ENCODE peak calls at places on chromosomes 4 and X, in seven cellular contexts. K, R, M, H, I, N and A are unnamed samples.

GRCh38 chrX:129653985-129654651 is 638 bp downstream of the APLN start:
- DNase-seq in I (peak; percentile 13), R (peak; percentile 1), M (no peak), K (peak; percentile 51), H (peak; percentile 36), N (peak; percentile 42), A (no peak)

GRCh38 chrX:110001702-110002299 is 1.1 kb upstream of the TMEM164 start:
- DNase-seq in K (no peak), H (no peak), R (no peak), N (no peak), M (no peak), I (no peak), A (no peak)

GRCh38 chrX:40476958-40477357 is 103.8 kb upstream of the ATP6AP2 start:
- DNase-seq in H (no peak), R (no peak), K (no peak), N (no peak), M (no peak), I (no peak), A (no peak)

GRCh38 chr4:116361782-116362181 is 723.6 kb downstream of the TRAM1L1 start:
- DNase-seq in K (no peak), I (no peak), H (no peak), R (no peak), M (no peak), N (no peak), A (no peak)

GRCh38 chr4:183175631-183176232 is 76.7 kb downstream of the WWC2 start:
- DNase-seq in I (no peak), R (no peak), M (no peak), K (no peak), H (peak; percentile 74), N (peak; percentile 53), A (peak; percentile 38)

GRCh38 chr4:184142121-184143000 is 75.3 kb downstream of the ENPP6 start:
- DNase-seq in M (no peak), N (no peak), H (no peak), R (no peak), K (no peak), I (no peak), A (no peak)

GRCh38 chr4:141898336-141898735 is 262.0 kb downstream of the IL15 start:
- DNase-seq in M (no peak), H (no peak), I (no peak), R (no peak), K (no peak), N (no peak), A (no peak)

GRCh38 chrX:42751573-42751972 is 26.4 kb downstream of the PPP1R2C start:
- DNase-seq in M (no peak), I (no peak), H (no peak), N (no peak), K (no peak), R (no peak), A (no peak)

GRCh38 chr4:124903995-124904722 is 191.6 kb upstream of the ANKRD50 start:
- DNase-seq in H (peak; percentile 84), N (peak; percentile 87), R (no peak), M (peak; percentile 23), K (peak; percentile 29), I (no peak), A (no peak)

GRCh38 chr4:180532691-180533090 is 1710.5 kb upstream of the TENM3 start:
- DNase-seq in N (no peak), M (no peak), K (no peak), H (no peak), R (no peak), I (no peak), A (no peak)

GRCh38 chr4:71445819-71446218 is 107.0 kb downstream of the SLC4A4 start:
- DNase-seq in N (no peak), I (no peak), R (no peak), K (no peak), M (no peak), H (no peak), A (no peak)

GRCh38 chrX:11702965-11703631 is 37.4 kb upstream of the ARHGAP6 start:
- DNase-seq in R (no peak), N (no peak), I (no peak), K (no peak), M (no peak), H (no peak), A (no peak)

GRCh38 chr4:76365636-76366035 is 55.3 kb downstream of the CCDC158 start:
- DNase-seq in R (no peak), I (no peak), M (no peak), N (no peak), H (no peak), K (no peak), A (no peak)

GRCh38 chrX:53013291-53013690 is 35.3 kb upstream of the GPR173 start:
- DNase-seq in M (no peak), R (no peak), N (no peak), K (no peak), H (no peak), I (no peak), A (no peak)

GRCh38 chr4:8393593-8394038 is 46.9 kb downstream of the ACOX3 start:
- DNase-seq in H (peak; percentile 96), I (no peak), N (peak; percentile 95), K (peak; percentile 53), M (peak; percentile 96), R (no peak), A (peak; percentile 90)

GRCh38 chrX:44224760-44225159 is 118.7 kb downstream of the EFHC2 start:
- DNase-seq in K (no peak), M (no peak), N (no peak), R (no peak), I (no peak), H (no peak), A (no peak)

GRCh38 chr4:67632492-67632891 is 68.5 kb downstream of the UBA6 start:
- DNase-seq in R (no peak), K (no peak), N (no peak), H (no peak), I (no peak), M (no peak), A (no peak)

GRCh38 chr4:61202638-61203495 is 2.7 kb downstream of the ADGRL3 start:
- DNase-seq in H (peak; percentile 54), I (no peak), R (no peak), N (peak; percentile 59), K (peak; percentile 16), M (no peak), A (no peak)

GRCh38 chrX:2266445-2267349 is 234.1 kb downstream of the DHRSX start:
- DNase-seq in N (no peak), R (no peak), I (no peak), M (no peak), H (no peak), K (no peak), A (no peak)

GRCh38 chrX:30301977-30302376 is 7.2 kb downstream of the NR0B1 start:
- DNase-seq in R (no peak), M (no peak), H (peak; percentile 54), I (no peak), K (peak; percentile 7), N (peak; percentile 50), A (no peak)

GRCh38 chrX:115259238-115259875 is 25.5 kb upstream of the LRCH2 start:
- DNase-seq in M (peak; percentile 42), R (no peak), H (no peak), N (peak; percentile 9), K (no peak), I (no peak), A (no peak)

GRCh38 chr4:78222575-78223186 is 165.6 kb downstream of the FRAS1 start:
- DNase-seq in H (no peak), M (no peak), N (peak; percentile 37), R (no peak), I (no peak), K (no peak), A (no peak)

GRCh38 chr4:141406237-141406636 is 185.5 kb downstream of the ZNF330 start:
- DNase-seq in I (no peak), R (no peak), K (no peak), M (no peak), H (no peak), N (no peak), A (no peak)

GRCh38 chr4:173264245-173264959 is 69.8 kb downstream of the HMGB2 start:
- DNase-seq in I (no peak), M (no peak), H (peak; percentile 69), K (peak; percentile 19), R (no peak), N (peak; percentile 45), A (peak; percentile 49)

GRCh38 chrX:155216940-155217450 is 735 bp downstream of the VBP1 start:
- DNase-seq in N (no peak), H (peak; percentile 28), I (no peak), R (no peak), M (no peak), K (peak; percentile 3), A (no peak)

GRCh38 chr4:88035292-88035691 is 27.9 kb downstream of the PKD2 start:
- DNase-seq in R (no peak), N (no peak), H (no peak), I (no peak), K (no peak), M (no peak), A (no peak)

GRCh38 chr4:47493238-47494123 is 8.4 kb downstream of the ATP10D start:
- DNase-seq in H (no peak), I (no peak), R (no peak), M (no peak), K (no peak), N (no peak), A (no peak)

GRCh38 chr4:78951862-78952472 is 12.7 kb upstream of the PAQR3 start:
- DNase-seq in K (peak; percentile 39), M (no peak), I (peak; percentile 31), N (peak; percentile 64), R (no peak), H (peak; percentile 68), A (no peak)

GRCh38 chrX:22325091-22325490 is 52.4 kb downstream of the CBLL2 start:
- DNase-seq in I (no peak), K (no peak), M (no peak), H (peak; percentile 82), N (no peak), R (no peak), A (no peak)